ENCODE peak calls at places on chromosomes 16 and 17, in four cellular contexts. G is A549, D is HepG2, V is K562. M is an unnamed sample.

GRCh38 chr16:51041546-51041945 is 109.5 kb downstream of the SALL1 start:
- DNase-seq in G (no peak), D (no peak), V (no peak), M (no peak)

GRCh38 chr16:88977028-88977844 is at the start of gene CBFA2T3:
- DNase-seq in G (no peak), V (peak), D (no peak), M (no peak)

GRCh38 chr17:6079155-6079554 is 9.0 kb downstream of the WSCD1 start:
- DNase-seq in D (no peak), G (no peak), V (no peak), M (no peak)

GRCh38 chr16:31371619-31372484 is 16.9 kb downstream of the ITGAX start:
- DNase-seq in G (no peak), D (peak), V (no peak), M (no peak)

GRCh38 chr16:28554634-28555423 is 1.1 kb downstream of the SGF29 start:
- DNase-seq in G (no peak), V (no peak), D (no peak), M (no peak)

GRCh38 chr17:1989135-1989534 is 36.0 kb downstream of the RTN4RL1 start:
- DNase-seq in D (no peak), G (peak), V (no peak), M (no peak)

GRCh38 chr16:73737637-73738036 is 559.0 kb upstream of the PSMD7 start:
- DNase-seq in D (no peak), G (no peak), V (no peak), M (no peak)

GRCh38 chr17:49715221-49715620 is 7.5 kb upstream of the SLC35B1 start:
- DNase-seq in G (no peak), V (no peak), D (no peak), M (no peak)

GRCh38 chr16:19810817-19811731 is 73.6 kb downstream of the GPRC5B start:
- DNase-seq in G (peak), V (no peak), D (peak), M (no peak)

GRCh38 chr16:79668502-79668901 is 68.0 kb upstream of the MAF start:
- DNase-seq in V (no peak), G (no peak), D (no peak), M (no peak)

GRCh38 chr17:16491131-16491702 is 776 bp downstream of the LRRC75A start:
- DNase-seq in D (no peak), G (no peak), V (no peak), M (no peak)

GRCh38 chr16:49755291-49755611 is 100.7 kb downstream of the ZNF423 start:
- DNase-seq in G (peak), V (peak), D (no peak), M (no peak)

GRCh38 chr16:12502671-12503070 is 301.0 kb downstream of the CPPED1 start:
- DNase-seq in D (no peak), G (no peak), V (no peak), M (no peak)

GRCh38 chr17:40100669-40101366 is 429 bp upstream of the NR1D1 start:
- DNase-seq in G (peak), D (peak), V (peak), M (peak)

GRCh38 chr17:67139784-67140665 is 95.7 kb downstream of the CACNG1 start:
- DNase-seq in G (no peak), D (peak), V (no peak), M (no peak)

GRCh38 chr17:6084226-6085161 is 14.3 kb downstream of the WSCD1 start:
- DNase-seq in G (no peak), V (no peak), D (no peak), M (no peak)

GRCh38 chr16:425082-425718 is at the start of gene RAB11FIP3:
- DNase-seq in V (peak), D (peak), G (peak), M (peak)

GRCh38 chr17:80068301-80069160 is 32.1 kb downstream of the CCDC40 start:
- DNase-seq in G (no peak), D (peak), V (peak), M (no peak)

GRCh38 chr16:47037746-47038458 is 64.4 kb upstream of the DNAJA2 start:
- DNase-seq in G (peak), D (peak), V (peak), M (no peak)

GRCh38 chr16:66402591-66403230 is 24.4 kb upstream of the BEAN1 start:
- DNase-seq in D (no peak), G (no peak), V (no peak), M (no peak)

GRCh38 chr16:77585852-77586251 is 136.5 kb upstream of the NUDT7 start:
- DNase-seq in D (no peak), V (no peak), G (peak), M (no peak)

GRCh38 chr16:10165643-10166042 is 16.6 kb downstream of the GRIN2A start:
- DNase-seq in G (no peak), D (no peak), V (no peak), M (no peak)

GRCh38 chr16:2043296-2043979 is 4.2 kb downstream of the NTHL1 start:
- DNase-seq in G (no peak), D (no peak), V (no peak), M (no peak)

GRCh38 chr17:2123467-2124251 is 68.8 kb downstream of the HIC1 start:
- DNase-seq in V (no peak), G (no peak), D (no peak), M (no peak)

GRCh38 chr17:75753514-75754377 is 11.2 kb downstream of the GALK1 start:
- DNase-seq in G (no peak), D (peak), V (peak), M (peak)

GRCh38 chr16:28140788-28141618 is 70.8 kb downstream of the XPO6 start:
- DNase-seq in D (peak), G (no peak), V (no peak), M (no peak)

GRCh38 chr17:77423589-77424451 is 283.1 kb downstream of the SEC14L1 start:
- DNase-seq in D (no peak), V (no peak), G (no peak), M (no peak)

GRCh38 chr17:82126479-82127314 is 28.7 kb upstream of the FASN start:
- DNase-seq in G (no peak), D (no peak), V (no peak), M (no peak)

GRCh38 chr17:62628845-62629555 is 1.5 kb downstream of the MRC2 start:
- DNase-seq in G (no peak), V (no peak), D (no peak), M (no peak)

GRCh38 chr17:39261286-39261685 is 35.5 kb upstream of the STAC2 start:
- DNase-seq in V (peak), D (no peak), G (no peak), M (peak)

GRCh38 chr17:38324141-38324540 is 19.6 kb downstream of the GPR179 start:
- DNase-seq in V (no peak), G (no peak), D (no peak), M (no peak)

GRCh38 chr17:1617620-1618174 is 10.9 kb downstream of the SLC43A2 start:
- DNase-seq in V (peak), G (peak), D (no peak), M (no peak)

GRCh38 chr17:76997981-76998531 is 129.9 kb downstream of the MGAT5B start:
- DNase-seq in V (no peak), G (no peak), D (no peak), M (no peak)

GRCh38 chr17:36854982-36855381 is 82.3 kb upstream of the LHX1 start:
- DNase-seq in D (no peak), V (no peak), G (no peak), M (no peak)

GRCh38 chr16:81712681-81713080 is 66.4 kb upstream of the PLCG2 start:
- DNase-seq in G (no peak), D (no peak), V (no peak), M (no peak)

GRCh38 chr17:16491703-16492612 is at the start of gene LRRC75A:
- DNase-seq in V (peak), D (no peak), G (peak), M (peak)

GRCh38 chr17:75909812-75910274 is 5.2 kb upstream of the MRPL38 start:
- DNase-seq in V (no peak), D (no peak), G (no peak), M (no peak)

GRCh38 chr16:67547423-67548264 is 14.7 kb upstream of the CTCF start:
- DNase-seq in V (no peak), G (no peak), D (no peak), M (no peak)

GRCh38 chr16:69397821-69398521 is 12.2 kb upstream of the TERF2 start:
- DNase-seq in V (no peak), G (peak), D (peak), M (peak)

GRCh38 chr17:78409191-78409621 is 30.8 kb downstream of the PGS1 start:
- DNase-seq in V (no peak), D (no peak), G (no peak), M (no peak)

DNA sequence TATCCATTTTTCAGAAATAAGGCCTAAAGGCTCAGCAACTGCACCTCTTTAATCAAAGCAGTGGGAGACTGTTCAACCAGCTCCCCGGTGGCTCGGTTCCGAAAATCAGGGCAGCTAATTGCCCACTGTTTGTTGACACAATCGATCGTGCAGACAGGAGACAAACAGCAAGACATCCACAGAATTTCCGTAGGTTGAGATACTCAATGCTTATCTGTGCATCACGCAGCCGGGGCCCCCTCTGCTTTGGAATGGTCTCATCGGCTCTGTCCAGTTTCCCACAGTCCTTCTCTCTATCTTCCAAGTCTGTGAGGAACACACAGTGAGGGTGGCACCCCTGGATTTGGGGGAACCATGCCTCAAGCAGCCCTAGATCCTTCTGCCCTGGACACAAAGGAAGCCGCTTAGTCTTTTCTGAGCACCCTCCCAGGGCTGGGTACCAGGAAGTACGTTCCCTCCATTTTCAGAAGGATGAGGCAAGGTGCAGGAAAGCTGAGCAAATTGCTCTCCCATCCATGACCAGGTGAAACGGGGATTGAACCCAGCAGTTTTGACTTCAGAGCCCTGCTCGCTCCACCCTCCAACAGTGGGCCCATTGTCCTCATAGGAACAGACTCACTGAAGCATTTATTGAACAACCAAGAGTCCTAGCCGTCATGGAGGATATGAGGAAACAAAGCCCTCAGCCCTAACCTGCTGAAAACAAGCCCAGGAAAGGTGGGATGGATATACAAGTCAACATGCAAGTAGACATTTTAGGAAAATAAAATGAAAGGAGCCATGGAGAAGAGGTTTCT is 70.7 kb downstream of the C16orf95 start:
- DNase-seq in G (no peak), D (peak), V (no peak), M (no peak)
- TF ChIP-seq RFX5 in G (no peak), D (no peak), V (no peak), M (no peak)

DNA sequence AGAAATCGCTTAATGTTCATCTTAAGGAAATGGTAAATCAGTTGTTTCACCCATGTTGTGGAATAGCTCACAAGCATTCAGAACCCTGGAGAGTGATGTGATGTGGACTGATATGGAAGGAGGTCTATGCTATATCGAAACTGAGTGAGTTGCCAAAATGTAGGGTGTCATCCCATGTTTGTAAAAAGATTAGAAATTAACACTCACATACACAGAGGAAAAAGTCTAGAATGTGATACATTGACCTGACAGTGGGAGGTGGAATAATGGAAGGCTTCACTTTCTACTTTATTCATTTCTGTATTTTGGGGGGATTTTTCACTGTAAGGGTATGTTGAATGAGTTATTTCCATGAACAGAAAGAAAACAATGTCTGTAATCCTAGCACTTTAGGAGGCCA is 4.7 kb upstream of the PRM1 start:
- DNase-seq in G (no peak), D (no peak), V (no peak), M (no peak)
- TF ChIP-seq RNF2 in G (no peak), D (no peak), V (no peak), M (no peak)

DNA sequence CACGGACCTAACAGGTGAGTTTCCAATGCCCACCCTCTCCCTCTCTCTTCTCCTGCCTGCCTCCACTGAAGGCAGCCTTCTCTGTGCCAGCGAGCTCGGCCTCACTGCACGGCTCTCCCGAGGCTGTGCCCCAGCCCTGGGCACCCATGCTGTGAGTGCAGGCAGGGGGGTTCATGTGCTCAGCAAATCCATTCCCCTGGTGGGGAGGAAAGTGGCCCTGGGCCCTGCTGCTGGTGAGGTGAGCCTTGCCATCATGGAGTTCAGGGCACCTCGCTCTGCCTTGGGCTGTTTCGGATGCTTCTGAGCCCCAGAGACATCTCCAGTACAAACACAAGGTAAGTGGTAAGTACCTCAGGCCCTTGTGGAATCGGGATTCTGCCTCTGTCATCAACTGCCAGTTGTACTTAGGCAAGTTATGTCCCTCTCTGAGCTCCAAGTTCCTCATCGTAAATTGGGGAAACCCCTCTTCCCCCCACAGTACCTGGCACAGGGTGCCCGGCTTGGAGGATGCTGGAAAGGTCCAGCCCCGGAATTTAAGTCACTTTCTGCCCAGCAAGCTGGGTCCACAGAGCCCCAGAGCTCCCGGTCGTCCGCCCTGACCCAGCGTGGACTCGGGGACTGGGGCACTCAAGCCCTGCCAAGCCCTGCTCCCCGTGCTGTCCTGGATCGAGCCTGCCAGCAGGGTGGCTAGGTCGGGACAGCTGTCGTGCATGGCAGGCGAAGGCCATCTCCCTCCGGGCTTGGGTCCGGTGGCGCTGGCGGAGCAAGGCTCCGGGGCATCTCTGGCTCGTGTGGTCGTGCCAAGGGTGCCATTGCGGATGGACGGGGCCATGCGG is 684 bp upstream of the NUDT16L1 start:
- DNase-seq in G (peak), V (no peak), D (no peak), M (no peak)
- TF ChIP-seq RFX5 in G (no peak), V (no peak), D (no peak), M (no peak)

GRCh38 chr16:54121084-54121483 is 165.5 kb downstream of the IRX3 start:
- DNase-seq in D (no peak), V (no peak), G (no peak), M (no peak)

GRCh38 chr16:54121539-54122295 is 164.9 kb downstream of the IRX3 start:
- DNase-seq in G (no peak), V (no peak), D (no peak), M (no peak)

GRCh38 chr16:54116126-54116525 is 170.5 kb downstream of the IRX3 start:
- DNase-seq in D (no peak), G (no peak), V (no peak), M (no peak)

GRCh38 chr16:54115558-54115957 is 171.0 kb downstream of the IRX3 start:
- DNase-seq in V (no peak), G (no peak), D (no peak), M (no peak)

GRCh38 chr16:54118846-54119245 is 167.7 kb downstream of the IRX3 start:
- DNase-seq in G (no peak), D (no peak), V (no peak), M (no peak)
- TF ChIP-seq RNF2 in G (no peak), D (no peak), V (no peak), M (no peak)

DNA sequence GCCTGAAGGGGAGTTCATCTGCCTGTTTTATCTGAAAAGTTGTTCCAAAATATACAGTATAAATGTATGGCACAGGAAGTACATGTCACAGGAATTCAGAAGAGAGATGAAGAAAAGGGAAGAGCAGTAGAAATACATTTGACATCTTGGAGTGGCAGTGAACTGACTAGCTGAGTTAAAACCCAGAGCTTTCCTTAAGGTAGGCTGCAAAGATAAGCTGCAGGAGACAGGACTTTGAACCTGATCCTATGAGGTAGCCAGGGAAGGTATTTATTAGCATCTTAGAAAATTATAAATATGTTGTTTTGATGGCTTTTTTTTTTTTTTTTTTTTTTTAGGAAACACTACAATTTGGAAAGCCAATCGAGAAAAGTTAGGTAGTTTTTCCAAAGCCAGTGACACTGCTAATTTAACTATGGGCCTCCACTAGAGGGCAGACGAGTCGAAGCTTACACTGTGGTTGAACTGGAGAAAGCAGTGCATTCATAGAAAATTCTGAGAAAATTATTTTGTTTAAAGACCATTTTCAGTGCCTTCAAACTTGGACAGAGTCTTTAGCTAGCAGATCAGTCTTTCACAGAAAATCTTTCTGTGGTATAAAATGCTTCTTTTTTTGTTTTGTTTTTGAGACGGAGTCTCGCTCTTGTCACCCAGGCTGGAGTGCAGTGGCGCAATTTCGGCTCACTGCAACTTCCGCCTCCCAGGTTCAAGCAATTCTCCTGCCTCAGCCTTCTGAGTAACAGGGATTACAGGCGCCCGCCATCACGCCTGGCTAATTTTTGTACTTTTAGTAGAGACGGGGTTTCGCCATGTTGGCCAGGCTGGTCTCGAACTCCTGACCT is 122.3 kb downstream of the SSH2 start:
- DNase-seq in V (peak), D (peak), G (peak), M (peak)
- TF ChIP-seq RFX5 in V (no peak), D (no peak), G (no peak), M (no peak)

GRCh38 chr17:59840329-59840907 is 52.3 kb downstream of the TUBD1 start:
- DNase-seq in D (no peak), G (no peak), V (no peak), M (no peak)
- TF ChIP-seq RNF2 in D (no peak), G (no peak), V (no peak), M (no peak)

DNA sequence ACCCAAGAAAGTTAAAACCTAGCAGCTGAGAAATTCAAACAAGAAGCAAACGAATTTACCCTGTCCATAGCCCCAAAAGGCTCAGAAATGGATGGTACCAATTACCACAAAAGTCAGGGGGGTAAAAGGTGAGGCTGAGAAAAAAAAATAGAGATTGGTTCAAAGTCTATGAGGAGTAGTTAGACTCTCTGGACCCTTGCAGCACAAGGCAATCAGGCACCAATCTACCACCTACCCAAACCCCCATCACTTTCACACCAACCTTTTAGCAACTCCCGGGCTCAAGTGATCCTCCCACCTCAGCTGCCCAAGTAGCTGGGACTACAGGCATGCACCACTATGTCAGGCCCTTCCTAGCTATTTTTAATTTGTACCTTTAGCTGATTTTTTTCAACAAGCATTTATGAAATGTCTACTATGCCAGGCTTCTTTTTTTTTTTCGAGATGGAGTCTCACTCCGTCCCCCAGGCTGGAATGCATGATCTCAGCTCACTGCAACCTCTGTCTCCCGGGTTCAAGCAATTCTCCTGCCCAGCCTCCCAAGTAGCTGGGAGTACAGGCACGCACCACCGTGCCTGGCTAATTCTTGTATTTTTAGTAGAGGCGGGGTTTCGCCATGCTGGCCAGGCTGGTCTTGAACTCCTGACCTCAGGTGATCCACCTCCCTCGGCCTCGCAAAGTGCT is 40.8 kb downstream of the USP32 start:
- DNase-seq in G (no peak), D (no peak), V (no peak), M (no peak)
- TF ChIP-seq RFX5 in G (no peak), D (no peak), V (no peak), M (no peak)

GRCh38 chr17:7392696-7393612 is 1.4 kb downstream of the PLSCR3 start:
- DNase-seq in D (no peak), G (no peak), V (no peak), M (no peak)

GRCh38 chr17:7393613-7394451 is 493 bp downstream of the PLSCR3 start:
- DNase-seq in D (no peak), V (peak), G (peak), M (no peak)

GRCh38 chr17:7388856-7389255 is 5.5 kb downstream of the PLSCR3 start:
- DNase-seq in G (no peak), D (no peak), V (no peak), M (no peak)

GRCh38 chr17:7391307-7391706 is 3.0 kb downstream of the PLSCR3 start:
- DNase-seq in V (no peak), G (no peak), D (no peak), M (no peak)

GRCh38 chr17:7389924-7390910 is 4.1 kb downstream of the PLSCR3 start:
- DNase-seq in D (no peak), V (no peak), G (no peak), M (no peak)
- TF ChIP-seq RNF2 in D (no peak), V (no peak), G (no peak), M (no peak)